ENCODE peak calls at places on chromosomes 1 and 21, in four cellular contexts. One of them, this sample, is unnamed.

GRCh38 chr1:50699795-50700194 is 260.3 kb downstream of the FAF1 start:
- DNase-seq in prostate gland: no peak
- DNase-seq in transverse colon: no peak
- DNase-seq in suprapubic skin: no peak
- DNase-seq in this sample: no peak

GRCh38 chr1:177739780-177740179 is 230.1 kb downstream of the SEC16B start:
- DNase-seq in prostate gland: no peak
- DNase-seq in transverse colon: no peak
- DNase-seq in suprapubic skin: no peak
- DNase-seq in this sample: no peak

GRCh38 chr1:97827887-97828286 is 92.9 kb downstream of the DPYD start:
- DNase-seq in prostate gland: no peak
- DNase-seq in transverse colon: no peak
- DNase-seq in suprapubic skin: no peak
- DNase-seq in this sample: no peak

GRCh38 chr21:27683292-27683691 is 716.4 kb upstream of the ADAMTS5 start:
- DNase-seq in prostate gland: no peak
- DNase-seq in transverse colon: no peak
- DNase-seq in suprapubic skin: no peak
- DNase-seq in this sample: no peak

GRCh38 chr21:45419162-45419561 is 14.2 kb downstream of the COL18A1 start:
- DNase-seq in prostate gland: no peak
- DNase-seq in transverse colon: no peak
- DNase-seq in suprapubic skin: no peak
- DNase-seq in this sample: no peak

GRCh38 chr1:167185062-167185461 is 35.6 kb upstream of the POU2F1 start:
- DNase-seq in prostate gland: no peak
- DNase-seq in transverse colon: no peak
- DNase-seq in suprapubic skin: no peak
- DNase-seq in this sample: no peak

GRCh38 chr1:193141804-193142203 is 20.0 kb downstream of the CDC73 start:
- DNase-seq in prostate gland: no peak
- DNase-seq in transverse colon: no peak
- DNase-seq in suprapubic skin: no peak
- DNase-seq in this sample: no peak

GRCh38 chr1:212288614-212289013 is 3.4 kb downstream of the PPP2R5A start:
- DNase-seq in prostate gland: no peak
- DNase-seq in transverse colon: no peak
- DNase-seq in suprapubic skin: no peak
- DNase-seq in this sample: no peak

GRCh38 chr1:160432371-160432786 is 32.0 kb downstream of the VANGL2 start:
- DNase-seq in prostate gland: no peak
- DNase-seq in transverse colon: no peak
- DNase-seq in suprapubic skin: no peak
- DNase-seq in this sample: no peak
- H3K4me1 ChIP-seq in prostate gland: peaks cover 2% of the 10 kb centered on the region
- H3K4me1 ChIP-seq in transverse colon: peaks cover 32% of the 10 kb centered on the region
- H3K4me1 ChIP-seq in suprapubic skin: peaks cover 8% of the 10 kb centered on the region
- H3K4me1 ChIP-seq in this sample: peaks cover 66% of the 10 kb centered on the region

GRCh38 chr1:235280467-235280866 is 47.5 kb downstream of the ARID4B start:
- DNase-seq in prostate gland: no peak
- DNase-seq in transverse colon: no peak
- DNase-seq in suprapubic skin: no peak
- DNase-seq in this sample: no peak
- H3K4me1 ChIP-seq in prostate gland: no peaks in the 10 kb centered on the region
- H3K4me1 ChIP-seq in transverse colon: peaks cover 36% of the 10 kb centered on the region
- H3K4me1 ChIP-seq in suprapubic skin: peaks cover 19% of the 10 kb centered on the region
- H3K4me1 ChIP-seq in this sample: peaks cover 28% of the 10 kb centered on the region

DNA sequence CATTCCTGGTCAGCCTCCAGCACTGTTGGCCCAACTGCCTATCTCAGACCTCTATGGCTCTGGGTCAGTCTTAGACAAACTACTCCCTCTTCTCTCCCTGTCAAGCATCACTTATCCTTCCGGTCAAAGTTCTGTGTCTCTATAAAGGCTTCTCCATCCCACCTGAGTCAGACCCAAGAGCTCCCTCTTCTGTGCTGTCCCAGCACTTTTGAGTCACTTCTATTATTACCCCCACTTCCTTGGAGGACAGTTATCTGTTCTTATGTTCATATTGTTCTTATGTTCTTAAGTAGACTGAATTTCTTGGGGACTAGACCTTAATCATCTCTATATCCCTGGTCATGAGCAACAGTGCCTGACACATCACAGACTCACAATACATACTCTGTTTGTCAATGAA is 29.2 kb upstream of the IL10 start:
- DNase-seq in prostate gland: no peak
- DNase-seq in transverse colon: no peak
- DNase-seq in suprapubic skin: no peak
- DNase-seq in this sample: no peak
- H3K4me1 ChIP-seq in prostate gland: no peaks in the 10 kb centered on the region
- H3K4me1 ChIP-seq in transverse colon: peaks cover 2% of the 10 kb centered on the region
- H3K4me1 ChIP-seq in suprapubic skin: no peaks in the 10 kb centered on the region
- H3K4me1 ChIP-seq in this sample: peaks cover 46% of the 10 kb centered on the region

GRCh38 chr1:155979525-155980343 is 1.4 kb upstream of the ARHGEF2 start:
- DNase-seq in prostate gland: no peak
- DNase-seq in transverse colon: peak; percentile 50
- DNase-seq in suprapubic skin: no peak
- DNase-seq in this sample: no peak
- H3K4me1 ChIP-seq in prostate gland: peaks cover 6% of the 10 kb centered on the region
- H3K4me1 ChIP-seq in transverse colon: peaks cover 83% of the 10 kb centered on the region
- H3K4me1 ChIP-seq in suprapubic skin: peaks cover 70% of the 10 kb centered on the region
- H3K4me1 ChIP-seq in this sample: peaks cover 67% of the 10 kb centered on the region

This sample was measured in CD8-positive, alpha-beta T cell.